ENCODE peak calls at places on chromosomes 7 and 10, in six cellular contexts. X is right cardiac atrium; G is amniotic stem cell; S is posterior cingulate gyrus; Q is activated CD4-positive, alpha-beta T cell treated with anti-CD3 and anti-CD28 coated beads, Interleukin-2, amount 50 U/mL, for 48 hours; I is fibroblast of lung. O is an unnamed sample.

GRCh38 chr10:62056660-62057059 is 155.2 kb downstream of the ARID5B start:
- DNase-seq in G (no peak), Q (no peak), S (no peak), X (no peak), I (no peak), O (no peak)

GRCh38 chr10:98076086-98076485 is 45.7 kb upstream of the CRTAC1 start:
- DNase-seq in S (no peak), I (no peak), G (no peak), Q (no peak), X (no peak), O (no peak)

GRCh38 chr7:111126987-111127386 is 36.1 kb downstream of the LRRN3 start:
- DNase-seq in X (no peak), Q (no peak), G (no peak), S (no peak), I (peak; percentile 59), O (no peak)

GRCh38 chr7:43531700-43532099 is 51.2 kb upstream of the STK17A start:
- DNase-seq in G (no peak), Q (no peak), S (no peak), I (no peak), X (no peak), O (no peak)

GRCh38 chr10:123069271-123069670 is 60.5 kb downstream of the ACADSB start:
- DNase-seq in S (no peak), X (no peak), G (no peak), I (no peak), Q (no peak), O (no peak)

GRCh38 chr10:108970016-108970415 is 953.3 kb downstream of the XPNPEP1 start:
- DNase-seq in G (no peak), Q (no peak), X (no peak), S (no peak), I (peak; percentile 42), O (peak; percentile 0)

GRCh38 chr7:154578351-154578750 is 424.6 kb downstream of the PAXIP1 start:
- DNase-seq in S (no peak), G (no peak), Q (no peak), I (peak; percentile 71), X (no peak), O (no peak)

GRCh38 chr10:77524300-77524711 is 113.3 kb downstream of the KCNMA1 start:
- DNase-seq in S (no peak), G (peak; percentile 66), Q (no peak), I (peak; percentile 93), X (no peak), O (no peak)

GRCh38 chr7:102914585-102914984 is 1.8 kb downstream of the LRRC17 start:
- DNase-seq in G (no peak), Q (no peak), S (no peak), X (peak; percentile 85), I (peak; percentile 93), O (no peak)

GRCh38 chr10:178208-178607 is 43.0 kb downstream of the ZMYND11 start:
- DNase-seq in G (no peak), S (no peak), X (no peak), I (peak; percentile 45), Q (no peak), O (no peak)

GRCh38 chr10:25059990-25060389 is 43.6 kb downstream of the THNSL1 start:
- DNase-seq in G (peak; percentile 49), S (peak; percentile 34), I (peak; percentile 93), Q (no peak), X (peak; percentile 73), O (no peak)

GRCh38 chr7:134820778-134821177 is 41.3 kb downstream of the CALD1 start:
- DNase-seq in S (no peak), Q (no peak), I (no peak), X (no peak), G (no peak), O (no peak)

GRCh38 chr7:70630647-70631457 is 501.1 kb upstream of the GALNT17 start:
- DNase-seq in G (no peak), X (peak; percentile 91), I (peak; percentile 80), S (no peak), Q (no peak), O (no peak)

GRCh38 chr7:23544913-23545354 is 13.2 kb upstream of the TRA2A start:
- DNase-seq in X (no peak), G (peak; percentile 2), S (no peak), I (peak; percentile 32), Q (no peak), O (no peak)

GRCh38 chr10:110566472-110567200 is 859 bp upstream of the SMC3 start:
- DNase-seq in I (no peak), G (no peak), S (no peak), X (no peak), Q (no peak), O (no peak)

GRCh38 chr10:86966008-86966654 is 2.2 kb upstream of the ADIRF start:
- DNase-seq in S (no peak), X (no peak), I (no peak), G (no peak), Q (no peak), O (no peak)

GRCh38 chr7:155565596-155565995 is 19.2 kb upstream of the CNPY1 start:
- DNase-seq in S (no peak), X (peak; percentile 40), I (no peak), Q (no peak), G (no peak), O (no peak)

GRCh38 chr10:122173766-122174435 is 97.2 kb upstream of the BTBD16 start:
- DNase-seq in I (no peak), X (no peak), G (no peak), Q (no peak), S (no peak), O (no peak)

GRCh38 chr10:3716093-3716492 is 68.9 kb downstream of the KLF6 start:
- DNase-seq in I (peak; percentile 58), G (no peak), S (no peak), X (no peak), Q (no peak), O (no peak)

GRCh38 chr7:46934198-46934825 is 647.6 kb downstream of the TNS3 start:
- DNase-seq in G (no peak), S (no peak), Q (no peak), I (peak; percentile 34), X (no peak), O (no peak)

GRCh38 chr7:132907380-132907940 is 174.4 kb downstream of the CHCHD3 start:
- DNase-seq in Q (no peak), G (no peak), S (no peak), X (no peak), I (no peak), O (no peak)

GRCh38 chr10:5563991-5564536 is 39.3 kb downstream of the CALML3 start:
- DNase-seq in Q (peak; percentile 62), I (peak; percentile 69), G (peak; percentile 30), X (no peak), S (no peak), O (no peak)

GRCh38 chr7:100801833-100802568 is 25.3 kb downstream of the EPHB4 start:
- DNase-seq in X (peak; percentile 74), I (peak; percentile 91), S (no peak), Q (no peak), G (peak; percentile 80), O (no peak)

GRCh38 chr10:132861116-132861691 is 75.3 kb upstream of the NKX6-2 start:
- DNase-seq in I (no peak), S (no peak), Q (no peak), X (no peak), G (no peak), O (no peak)